ENCODE peak calls at places on chromosomes 2 and 18, in five cellular contexts. K is NCI-H1694 treated with DMSO at 0.1 percent for 48 hours, O is cardiac muscle cell, C is left ventricle myocardium inferior, J is GM12865. B is an unnamed sample.

GRCh38 chr2:241354668-241355658 is 1.1 kb upstream of the FARP2 start:
- DNase-seq in K (peak), O (peak), C (peak), J (peak), B (peak)

GRCh38 chr2:232436381-232437129 is 19.4 kb upstream of the ALPI start:
- DNase-seq in K (no peak), O (no peak), C (no peak), J (no peak), B (no peak)

GRCh38 chr2:237727363-237727762 is 71.2 kb upstream of the RBM44 start:
- DNase-seq in K (no peak), O (no peak), C (no peak), J (no peak), B (no peak)

GRCh38 chr2:25358249-25358815 is 16.6 kb upstream of the DNMT3A start:
- DNase-seq in K (no peak), O (no peak), C (no peak), J (no peak), B (no peak)

GRCh38 chr18:10284571-10285282 is 169.7 kb upstream of the APCDD1 start:
- DNase-seq in K (no peak), O (no peak), C (no peak), J (no peak), B (no peak)

GRCh38 chr2:220961461-220961860 is 610.6 kb downstream of the EPHA4 start:
- DNase-seq in K (no peak), O (no peak), C (no peak), J (no peak), B (no peak)

GRCh38 chr2:101047075-101047766 is 45.1 kb downstream of the RPL31 start:
- DNase-seq in K (no peak), O (peak), C (no peak), J (peak), B (no peak)

GRCh38 chr18:76983613-76984051 is 149.0 kb downstream of the MBP start:
- DNase-seq in K (no peak), O (no peak), C (no peak), J (no peak), B (no peak)

GRCh38 chr18:67672719-67673118 is 156.2 kb upstream of the DSEL start:
- DNase-seq in K (no peak), O (no peak), C (no peak), J (no peak), B (no peak)

GRCh38 chr2:136057023-136057801 is 60.7 kb downstream of the CXCR4 start:
- DNase-seq in K (no peak), O (no peak), C (no peak), J (peak), B (no peak)

GRCh38 chr18:26765498-26765897 is 100.0 kb downstream of the AQP4 start:
- DNase-seq in K (no peak), O (no peak), C (no peak), J (no peak), B (no peak)

B was measured in uterus.